ENCODE peak calls at places on chromosomes 3 and 15, in ten cellular contexts. F is AG10803, R is fibroblast of lung, Y is fibroblast of pulmonary artery, L is NB4, O is heart right ventricle, W is right atrium auricular region, G is neural crest cell, U is adrenal gland, Q is cardiac muscle cell. X is an unnamed sample.

GRCh38 chr3:13494463-13495350 is 14.6 kb downstream of the HDAC11 start:
- DNase-seq in O (no peak), F (peak; percentile 36), W (no peak), U (no peak), L (peak; percentile 49), R (peak; percentile 33), G (peak; percentile 34), Y (peak; percentile 39), Q (peak; percentile 44), X (no peak)

GRCh38 chr3:65936908-65937638 is 101.6 kb downstream of the MAGI1 start:
- DNase-seq in L (peak; percentile 24), O (no peak), R (no peak), W (no peak), G (no peak), Q (no peak), U (no peak), Y (no peak), F (no peak), X (no peak)

GRCh38 chr3:170467560-170467959 is 48.9 kb downstream of the CLDN11 start:
- DNase-seq in R (no peak), U (no peak), G (no peak), F (no peak), Q (no peak), W (no peak), Y (no peak), O (no peak), L (no peak), X (no peak)

GRCh38 chr3:13852638-13853009 is 27.2 kb downstream of the WNT7A start:
- DNase-seq in W (no peak), O (no peak), Q (no peak), R (no peak), G (no peak), U (no peak), Y (no peak), F (no peak), L (no peak), X (no peak)

GRCh38 chr3:147651107-147651506 is 241.9 kb downstream of the ZIC1 start:
- DNase-seq in G (no peak), O (no peak), Q (peak; percentile 13), R (no peak), L (no peak), U (peak; percentile 46), W (no peak), Y (no peak), F (no peak), X (no peak)

GRCh38 chr15:42057744-42058646 is 36.4 kb downstream of the PLA2G4D start:
- DNase-seq in O (no peak), W (peak; percentile 54), G (no peak), L (no peak), R (no peak), Q (no peak), F (no peak), Y (no peak), U (no peak), X (no peak)

GRCh38 chr3:71547254-71548198 is 36.0 kb downstream of the FOXP1 start:
- DNase-seq in F (peak; percentile 40), Y (peak; percentile 69), R (peak; percentile 46), G (no peak), Q (no peak), U (peak; percentile 6), W (no peak), L (peak; percentile 90), O (no peak), X (no peak)

GRCh38 chr15:51864408-51865056 is 35.1 kb downstream of the TMOD3 start:
- DNase-seq in R (no peak), W (no peak), O (no peak), L (no peak), U (no peak), Q (no peak), F (peak; percentile 23), Y (no peak), G (no peak), X (peak; percentile 67)

DNA sequence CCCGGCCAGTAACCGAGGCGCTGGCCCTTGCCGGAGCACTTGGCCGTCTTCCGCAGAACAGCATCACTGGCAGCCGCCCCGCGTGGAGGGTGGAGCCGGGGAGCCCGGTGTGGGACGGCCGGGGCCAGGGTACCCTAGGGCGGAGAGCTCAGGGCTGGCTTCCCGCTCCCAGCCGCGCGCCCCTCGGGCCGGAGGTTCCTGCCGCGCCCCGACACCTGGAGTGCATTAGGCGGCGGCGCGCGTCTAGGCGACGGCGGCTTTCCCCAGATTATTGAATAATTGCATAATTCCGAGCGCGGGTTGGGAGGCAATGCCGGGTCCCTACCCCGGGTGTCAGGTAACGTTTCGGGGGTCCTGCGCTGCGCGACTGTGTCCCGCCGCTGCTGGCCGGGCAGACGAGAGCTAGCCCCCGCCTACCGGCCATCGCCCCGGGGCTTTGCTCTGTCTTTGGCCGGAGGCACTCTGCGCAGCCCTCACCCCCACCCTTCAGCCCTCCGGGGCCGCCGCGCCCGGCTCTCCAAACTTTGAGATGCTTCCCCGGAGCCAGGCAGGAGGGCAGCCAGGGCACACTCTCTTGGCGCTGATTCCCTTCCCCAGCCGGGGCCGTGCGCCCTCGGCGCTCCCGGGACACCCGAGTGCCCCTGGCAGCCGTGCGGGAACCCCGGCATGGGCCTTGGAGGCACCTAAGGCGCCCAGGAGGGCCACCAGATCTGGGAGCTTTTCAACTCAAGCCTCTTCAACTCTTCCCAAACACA is 749 bp downstream of the ITGA11 start:
- DNase-seq in F (no peak), G (no peak), Q (peak; percentile 14), Y (no peak), O (peak; percentile 64), R (no peak), L (no peak), U (no peak), W (peak; percentile 68), X (no peak)
- TF ChIP-seq CTCF in F (no peak), G (no peak), Q (no peak), Y (peak; percentile 6), O (no peak), R (no peak), L (no peak), U (no peak), W (no peak), X (no peak)

GRCh38 chr3:181358555-181358954 is 353.2 kb upstream of the SOX2 start:
- DNase-seq in G (no peak), W (no peak), Y (no peak), R (no peak), U (no peak), O (no peak), Q (no peak), L (no peak), F (no peak), X (no peak)

GRCh38 chr3:181358060-181358459 is 353.7 kb upstream of the SOX2 start:
- DNase-seq in G (no peak), L (no peak), W (no peak), O (no peak), R (no peak), U (no peak), Y (no peak), Q (no peak), F (no peak), X (no peak)

DNA sequence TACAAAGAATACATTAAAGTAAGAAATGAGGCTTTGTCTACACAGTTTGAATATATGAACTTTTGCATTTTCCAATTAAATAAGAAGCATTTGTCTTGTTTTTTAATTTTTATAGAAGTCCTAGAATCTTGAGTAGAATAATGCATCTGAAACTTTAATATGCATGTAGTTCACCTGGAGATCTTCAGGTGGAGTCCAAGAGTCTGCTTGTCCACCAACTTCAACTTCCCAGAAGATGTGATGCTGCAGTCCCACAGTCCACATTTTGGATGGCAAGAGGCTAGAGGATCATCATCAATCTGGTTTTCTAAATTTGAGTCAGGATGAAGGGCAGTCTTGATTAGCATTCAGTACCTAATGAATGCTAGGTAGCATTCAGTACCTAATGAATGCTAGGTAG is 357.6 kb upstream of the SOX2 start:
- DNase-seq in Y (no peak), W (no peak), F (no peak), O (no peak), Q (no peak), R (no peak), G (no peak), U (no peak), L (no peak), X (no peak)
- TF ChIP-seq CTCF in Y (no peak), W (no peak), F (no peak), O (no peak), Q (no peak), R (no peak), G (no peak), U (no peak), L (no peak), X (no peak)

GRCh38 chr15:100926258-100926657 is 7.1 kb downstream of the LRRK1 start:
- DNase-seq in G (no peak), L (peak; percentile 49), U (no peak), Y (no peak), Q (no peak), F (no peak), R (no peak), W (no peak), O (no peak), X (no peak)
- TF ChIP-seq CTCF in G (no peak), L (no peak), U (no peak), Y (no peak), Q (peak; percentile 6), F (no peak), R (no peak), W (no peak), O (no peak), X (peak; percentile 5)

GRCh38 chr3:9866639-9867038 is 13.4 kb downstream of the CIDEC start:
- DNase-seq in W (no peak), F (peak; percentile 25), R (no peak), Q (no peak), G (no peak), Y (peak; percentile 57), U (peak; percentile 41), O (no peak), L (no peak), X (no peak)

GRCh38 chr3:9861626-9862130 is 17.9 kb upstream of the RPUSD3 start:
- DNase-seq in R (no peak), U (no peak), L (no peak), F (no peak), Q (no peak), G (no peak), O (no peak), Y (no peak), W (no peak), X (no peak)

GRCh38 chr3:9861201-9861600 is 17.4 kb upstream of the RPUSD3 start:
- DNase-seq in L (no peak), W (no peak), F (no peak), O (no peak), G (no peak), Q (peak; percentile 18), R (no peak), U (no peak), Y (no peak), X (no peak)

GRCh38 chr3:9859530-9860025 is 15.8 kb upstream of the RPUSD3 start:
- DNase-seq in O (no peak), Q (no peak), U (no peak), L (no peak), R (no peak), Y (no peak), G (no peak), F (no peak), W (no peak), X (no peak)

DNA sequence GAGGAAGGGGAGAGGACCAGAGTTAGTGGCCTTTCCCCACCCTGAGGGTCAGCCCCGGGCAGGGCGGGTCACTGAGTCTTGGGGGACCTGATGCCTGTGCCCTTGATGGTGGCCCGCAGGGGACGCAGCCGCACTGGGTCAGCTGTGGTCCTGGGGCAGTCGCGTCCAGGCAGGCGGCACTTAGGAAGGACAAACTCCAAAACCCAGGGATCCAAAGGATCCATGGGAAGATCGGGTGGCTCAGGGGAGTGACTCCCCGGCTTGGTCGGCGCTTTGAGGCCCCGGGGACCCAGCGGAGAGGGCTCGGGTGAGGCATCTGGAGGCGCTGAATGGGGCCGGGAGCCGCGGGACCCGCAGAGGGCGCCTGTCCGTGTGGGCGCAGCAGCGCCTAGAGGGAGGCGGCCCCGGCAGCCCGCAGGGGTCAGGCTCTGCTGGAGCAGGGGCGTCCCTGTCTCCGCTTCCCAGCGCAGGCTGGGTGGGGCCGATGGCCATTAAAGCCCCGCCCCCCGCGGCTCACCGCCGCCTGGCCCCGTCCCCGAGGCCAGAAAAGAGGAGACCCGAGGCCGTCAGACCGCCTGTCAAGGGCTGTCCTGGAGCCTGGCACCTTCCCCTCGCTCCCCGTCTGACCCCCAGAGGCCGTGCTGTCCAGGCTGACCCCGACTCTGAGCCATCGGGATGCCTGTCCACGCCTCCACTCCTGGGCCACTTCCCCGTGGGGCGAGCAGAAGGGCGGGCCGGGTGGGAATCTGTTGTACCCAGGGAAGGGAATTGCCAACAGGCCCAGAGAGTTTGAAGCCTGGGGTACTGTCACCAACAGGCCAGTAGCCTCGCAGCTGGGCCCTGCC is 17.4 kb downstream of the CIDEC start:
- DNase-seq in G (peak; percentile 63), L (peak; percentile 58), F (peak; percentile 28), R (peak; percentile 59), Q (peak; percentile 82), O (peak; percentile 77), U (peak; percentile 63), W (no peak), Y (peak; percentile 36), X (no peak)
- TF ChIP-seq CTCF in G (peak; percentile 51), L (peak; percentile 24), F (peak; percentile 37), R (peak; percentile 40), Q (peak; percentile 59), O (no peak), U (peak; percentile 21), W (peak; percentile 36), Y (peak; percentile 3), X (peak; percentile 42)